ENCODE peak calls at places on chromosome 4, in ten cellular contexts. T is lower leg skin, P is choroid plexus epithelial cell, L is keratinocyte, J is ascending aorta, H is GM10248, W is colonic mucosa, K is foreskin fibroblast, F is transverse colon, M is body of pancreas. S is an unnamed sample.
A peak's percentile ranks its signal among the peaks of the same experiment; 100 is the strongest.

GRCh38 chr4:119873132-119873531 is 193.5 kb downstream of the MAD2L1 start:
- DNase-seq in J (no peak), P (no peak), T (no peak), M (no peak), H (no peak), K (no peak), L (no peak), W (no peak), F (no peak), S (no peak)

GRCh38 chr4:23083391-23083790 is 390.7 kb downstream of the GBA3 start:
- DNase-seq in T (no peak), F (no peak), W (no peak), L (no peak), M (no peak), H (no peak), K (no peak), J (no peak), P (no peak), S (no peak)

GRCh38 chr4:182895791-182896292 is 21.3 kb downstream of the DCTD start:
- DNase-seq in H (no peak), J (no peak), L (no peak), P (no peak), M (peak; percentile 74), F (peak; percentile 12), K (no peak), W (peak; percentile 42), T (peak; percentile 25), S (no peak)

GRCh38 chr4:186840771-186841301 is 117.2 kb upstream of the FAT1 start:
- DNase-seq in J (no peak), L (no peak), H (no peak), M (no peak), T (no peak), K (no peak), P (no peak), F (no peak), W (no peak), S (no peak)

GRCh38 chr4:114964016-114964415 is 149.4 kb downstream of the NDST4 start:
- DNase-seq in W (no peak), M (no peak), J (no peak), L (no peak), T (no peak), K (no peak), P (no peak), F (no peak), H (no peak), S (no peak)

GRCh38 chr4:152255437-152255836 is 280.5 kb downstream of the FBXW7 start:
- DNase-seq in M (no peak), K (no peak), F (no peak), J (no peak), P (peak; percentile 21), T (no peak), W (no peak), H (peak; percentile 32), L (no peak), S (peak; percentile 49)

GRCh38 chr4:115950806-115951205 is 837.4 kb upstream of the NDST4 start:
- DNase-seq in P (no peak), K (no peak), M (no peak), W (no peak), J (no peak), L (no peak), F (no peak), H (no peak), T (no peak), S (no peak)

GRCh38 chr4:184826315-184827266 is 823 bp upstream of the ACSL1 start:
- DNase-seq in J (no peak), M (peak; percentile 49), F (peak; percentile 50), K (no peak), L (no peak), T (peak; percentile 90), H (peak; percentile 73), P (no peak), W (peak; percentile 44), S (peak; percentile 67)

GRCh38 chr4:54539500-54540029 is 118.2 kb upstream of the KIT start:
- DNase-seq in W (peak; percentile 50), J (no peak), T (peak; percentile 89), F (peak; percentile 54), P (peak; percentile 26), K (peak; percentile 47), L (no peak), H (peak; percentile 8), M (peak; percentile 45), S (no peak)

GRCh38 chr4:144788469-144788868 is 142.5 kb downstream of the HHIP start:
- DNase-seq in W (no peak), F (no peak), K (no peak), L (no peak), T (no peak), M (no peak), P (no peak), J (no peak), H (no peak), S (no peak)

GRCh38 chr4:128355301-128355700 is 67.7 kb upstream of the PGRMC2 start:
- DNase-seq in W (peak; percentile 27), H (no peak), P (no peak), T (no peak), J (no peak), F (no peak), M (no peak), L (no peak), K (no peak), S (no peak)

GRCh38 chr4:100372432-100372831 is 145.4 kb downstream of the EMCN start:
- DNase-seq in P (peak; percentile 58), W (no peak), H (no peak), T (no peak), J (no peak), F (no peak), M (no peak), L (no peak), K (no peak), S (no peak)

GRCh38 chr4:46392421-46392820 is 2.5 kb upstream of the GABRA2 start:
- DNase-seq in M (no peak), F (no peak), J (no peak), K (no peak), T (no peak), H (no peak), P (peak; percentile 26), W (no peak), L (no peak), S (no peak)

GRCh38 chr4:146222313-146222712 is 8.0 kb downstream of the REELD1 start:
- DNase-seq in F (no peak), M (no peak), P (peak; percentile 38), W (no peak), L (no peak), T (no peak), K (no peak), J (no peak), H (no peak), S (no peak)

GRCh38 chr4:168631241-168632151 is 134.6 kb downstream of the PALLD start:
- DNase-seq in M (peak; percentile 55), J (no peak), K (no peak), F (peak; percentile 60), L (no peak), P (peak; percentile 75), T (peak; percentile 91), W (peak; percentile 70), H (no peak), S (no peak)

GRCh38 chr4:99759988-99760387 is 56.6 kb upstream of the DAPP1 start:
- DNase-seq in W (no peak), M (no peak), J (no peak), K (no peak), F (no peak), T (no peak), P (no peak), L (no peak), H (no peak), S (no peak)

GRCh38 chr4:184774152-184774551 is 40.3 kb upstream of the CENPU start:
- DNase-seq in M (no peak), J (no peak), W (no peak), L (no peak), F (no peak), K (no peak), T (no peak), H (no peak), P (no peak), S (no peak)

GRCh38 chr4:99863804-99864203 is 30.4 kb downstream of the LAMTOR3 start:
- DNase-seq in P (peak; percentile 56), L (no peak), H (no peak), J (no peak), T (no peak), M (no peak), F (no peak), W (no peak), K (no peak), S (no peak)

GRCh38 chr4:101790521-101791188 is at the start of gene BANK1:
- DNase-seq in W (peak; percentile 35), H (peak; percentile 85), L (no peak), T (peak; percentile 84), K (no peak), J (no peak), M (peak; percentile 36), F (peak; percentile 71), P (peak; percentile 49), S (peak; percentile 80)
- TF ChIP-seq CTCF in W (no peak), H (peak; percentile 21), L (no peak), T (no peak), K (no peak), J (no peak), M (no peak), F (no peak), P (peak; percentile 29), S (peak; percentile 55)

DNA sequence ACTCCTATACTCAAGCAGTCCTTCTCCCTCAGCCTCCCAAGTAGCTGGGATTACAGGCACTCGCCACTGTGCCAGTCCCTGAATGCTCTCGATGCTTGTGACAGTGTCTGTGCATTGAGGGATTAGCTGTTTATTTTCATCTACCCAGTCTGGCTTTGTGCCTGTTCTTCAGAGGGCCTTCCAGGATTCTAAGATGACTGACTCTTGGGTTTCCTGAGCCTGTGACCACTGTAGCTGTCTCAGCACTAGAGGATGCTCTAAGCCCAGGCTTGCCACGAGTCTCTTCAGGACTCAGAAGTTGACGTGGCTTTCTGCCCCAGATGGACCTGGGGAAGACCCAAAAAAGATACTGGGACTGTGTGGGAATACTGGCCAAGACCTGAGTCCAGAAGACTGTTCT is 201.4 kb downstream of the ARHGAP10 start:
- DNase-seq in L (no peak), P (peak; percentile 37), W (no peak), H (no peak), F (peak; percentile 11), T (no peak), K (no peak), J (no peak), M (no peak), S (no peak)
- TF ChIP-seq CTCF in L (no peak), P (peak; percentile 34), W (no peak), H (peak; percentile 46), F (peak; percentile 25), T (no peak), K (no peak), J (no peak), M (no peak), S (peak; percentile 31)

GRCh38 chr4:77147400-77147782 is 9.6 kb upstream of the CCNG2 start:
- DNase-seq in T (no peak), P (no peak), M (no peak), W (no peak), F (no peak), H (no peak), K (no peak), J (no peak), L (no peak), S (no peak)
- TF ChIP-seq CTCF in T (no peak), P (no peak), M (no peak), W (no peak), F (no peak), H (no peak), K (no peak), J (no peak), L (no peak), S (no peak)

DNA sequence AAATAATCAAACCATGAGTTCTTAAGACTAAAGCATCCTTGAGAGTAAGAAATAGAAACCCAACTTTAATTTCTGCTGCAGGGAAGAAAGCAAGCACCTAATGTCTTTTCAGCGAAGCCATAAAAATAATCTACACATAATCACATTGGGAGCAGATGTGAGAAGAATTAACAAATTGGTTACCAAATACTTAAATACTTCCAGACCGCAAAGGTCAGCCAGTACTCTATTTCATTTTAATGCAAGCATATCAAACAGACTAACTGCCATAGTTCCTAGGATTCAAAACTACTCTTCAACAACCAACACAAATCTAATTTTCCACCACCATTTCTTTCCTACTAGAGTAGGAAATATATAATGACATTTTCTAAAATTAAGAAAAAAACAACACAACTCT is 144.8 kb upstream of the SLIT2 start:
- DNase-seq in F (no peak), H (no peak), L (no peak), P (no peak), W (no peak), M (no peak), J (no peak), T (no peak), K (no peak), S (no peak)
- TF ChIP-seq CTCF in F (no peak), H (no peak), L (no peak), P (no peak), W (no peak), M (no peak), J (no peak), T (no peak), K (no peak), S (no peak)